ENCODE peak calls at places on chromosomes 5 and 9, in seven cellular contexts. S is upper lobe of right lung, V is Panc1, C is Karpas-422, N is A549, O is adipocyte, R is kidney. K is an unnamed sample.

GRCh38 chr9:131704195-131704983 is 35.5 kb downstream of the RAPGEF1 start:
- DNase-seq in S (no peak), V (no peak), C (no peak), N (no peak), O (no peak), R (no peak), K (no peak)

GRCh38 chr5:98905857-98906688 is 22.7 kb downstream of the CHD1 start:
- DNase-seq in S (no peak), V (no peak), C (peak; percentile 81), N (peak; percentile 48), O (peak; percentile 84), R (no peak), K (no peak)

GRCh38 chr5:11595045-11595444 is 309.2 kb downstream of the CTNND2 start:
- DNase-seq in S (no peak), V (no peak), C (no peak), N (no peak), O (no peak), R (no peak), K (no peak)

GRCh38 chr9:108162664-108163063 is 673.1 kb upstream of the KLF4 start:
- DNase-seq in S (no peak), V (no peak), C (no peak), N (peak; percentile 7), O (peak; percentile 85), R (no peak), K (no peak)

GRCh38 chr9:7403839-7404238 is 395.7 kb downstream of the DMAC1 start:
- DNase-seq in S (no peak), V (no peak), C (no peak), N (no peak), O (no peak), R (no peak), K (no peak)

GRCh38 chr9:76894198-76894597 is 11.7 kb downstream of the PRUNE2 start:
- DNase-seq in S (no peak), V (no peak), C (no peak), N (no peak), O (no peak), R (no peak), K (no peak)

GRCh38 chr5:160262665-160263064 is 33.4 kb downstream of the FABP6 start:
- DNase-seq in S (peak; percentile 39), V (no peak), C (no peak), N (no peak), O (no peak), R (no peak), K (no peak)

GRCh38 chr5:140481758-140482157 is 65.7 kb upstream of the EIF4EBP3 start:
- DNase-seq in S (no peak), V (no peak), C (no peak), N (no peak), O (peak; percentile 60), R (no peak), K (no peak)

GRCh38 chr5:139414601-139415121 is 10.8 kb upstream of the SPATA24 start:
- DNase-seq in S (no peak), V (no peak), C (no peak), N (no peak), O (no peak), R (no peak), K (no peak)

GRCh38 chr9:16329699-16330113 is 540.8 kb downstream of the BNC2 start:
- DNase-seq in S (no peak), V (no peak), C (no peak), N (no peak), O (no peak), R (peak; percentile 78), K (no peak)

GRCh38 chr5:132790201-132790870 is 13.3 kb upstream of the SEPTIN8 start:
- DNase-seq in S (no peak), V (no peak), C (no peak), N (no peak), O (no peak), R (no peak), K (no peak)

GRCh38 chr9:91146391-91147019 is 215.2 kb downstream of the AUH start:
- DNase-seq in S (no peak), V (no peak), C (no peak), N (no peak), O (no peak), R (no peak), K (no peak)

GRCh38 chr5:123429993-123430392 is 6.8 kb upstream of the CEP120 start:
- DNase-seq in S (no peak), V (no peak), C (peak; percentile 11), N (peak; percentile 68), O (peak; percentile 95), R (no peak), K (no peak)

GRCh38 chr9:73080110-73080683 is 71.5 kb upstream of the ANXA1 start:
- DNase-seq in S (no peak), V (no peak), C (no peak), N (peak; percentile 76), O (no peak), R (no peak), K (peak; percentile 4)

GRCh38 chr5:180815241-180816031 is 12.8 kb upstream of the MGAT1 start:
- DNase-seq in S (peak; percentile 40), V (no peak), C (no peak), N (no peak), O (no peak), R (peak; percentile 22), K (no peak)

GRCh38 chr5:149838881-149839739 is 105.5 kb downstream of the PDE6A start:
- DNase-seq in S (no peak), V (no peak), C (no peak), N (peak; percentile 50), O (peak; percentile 41), R (no peak), K (no peak)

GRCh38 chr5:25862276-25862675 is 1176.1 kb downstream of the CDH9 start:
- DNase-seq in S (no peak), V (no peak), C (peak; percentile 68), N (peak; percentile 29), O (no peak), R (no peak), K (no peak)

GRCh38 chr5:25863811-25864210 is 1174.6 kb downstream of the CDH9 start:
- DNase-seq in S (no peak), V (no peak), C (no peak), N (no peak), O (no peak), R (no peak), K (no peak)

GRCh38 chr5:25858019-25858418 is 1180.4 kb downstream of the CDH9 start:
- DNase-seq in S (no peak), V (no peak), C (peak; percentile 63), N (peak; percentile 32), O (no peak), R (no peak), K (peak; percentile 57)
- H3K9me3 ChIP-seq in S (no peaks in the 10 kb centered on the region), V (no peaks in the 10 kb centered on the region), C (no peaks in the 10 kb centered on the region), N (no peaks in the 10 kb centered on the region), O (no peaks in the 10 kb centered on the region), R (no peaks in the 10 kb centered on the region), K (no peaks in the 10 kb centered on the region)

GRCh38 chr5:82388186-82388585 is 110.0 kb upstream of the RPS23 start:
- DNase-seq in S (no peak), V (no peak), C (no peak), N (no peak), O (peak; percentile 67), R (peak; percentile 85), K (no peak)

GRCh38 chr5:82384025-82384750 is 106.0 kb upstream of the RPS23 start:
- DNase-seq in S (no peak), V (no peak), C (no peak), N (no peak), O (no peak), R (no peak), K (no peak)

GRCh38 chr5:82387819-82388166 is 109.6 kb upstream of the RPS23 start:
- DNase-seq in S (no peak), V (no peak), C (no peak), N (no peak), O (no peak), R (no peak), K (no peak)

GRCh38 chr5:82387041-82387818 is 109.1 kb upstream of the RPS23 start:
- DNase-seq in S (no peak), V (no peak), C (no peak), N (peak; percentile 92), O (no peak), R (peak; percentile 72), K (no peak)

GRCh38 chr5:82386576-82386975 is 108.4 kb upstream of the RPS23 start:
- DNase-seq in S (no peak), V (no peak), C (no peak), N (no peak), O (no peak), R (no peak), K (no peak)
- H3K4me1 ChIP-seq in S (no peaks in the 10 kb centered on the region), V (no peaks in the 10 kb centered on the region), C (no peaks in the 10 kb centered on the region), N (peaks cover 30% of the 10 kb centered on the region), O (peaks cover 40% of the 10 kb centered on the region), R (no peaks in the 10 kb centered on the region), K (no peaks in the 10 kb centered on the region)

GRCh38 chr9:96817973-96818372 is 36.3 kb downstream of the ZNF782 start:
- DNase-seq in S (no peak), V (no peak), C (no peak), N (no peak), O (no peak), R (no peak), K (no peak)

GRCh38 chr9:96818535-96818934 is 35.8 kb downstream of the ZNF782 start:
- DNase-seq in S (no peak), V (no peak), C (no peak), N (peak; percentile 45), O (no peak), R (no peak), K (no peak)

DNA sequence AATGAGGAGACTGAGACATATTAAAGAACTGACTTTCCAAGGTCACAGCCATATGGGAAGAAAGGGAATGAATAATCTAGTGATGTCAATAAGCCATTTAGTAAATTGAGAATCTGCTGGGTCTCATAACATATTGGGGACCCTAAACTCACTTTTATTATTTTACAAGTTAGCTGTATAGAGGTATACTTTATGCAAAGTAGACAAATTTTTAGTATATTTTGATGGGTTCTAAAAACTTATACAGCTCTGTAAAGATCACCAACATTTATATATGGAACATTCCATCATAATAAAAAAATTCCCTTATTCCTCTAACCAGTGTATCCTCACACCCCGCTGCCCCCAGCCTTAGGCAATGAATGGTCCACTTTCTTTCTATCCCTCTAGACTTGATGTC is 35.7 kb upstream of the ZNF510 start:
- DNase-seq in S (no peak), V (no peak), C (no peak), N (no peak), O (no peak), R (no peak), K (no peak)
- H3K9me3 ChIP-seq in S (peaks cover 93% of the 10 kb centered on the region), V (peaks cover 44% of the 10 kb centered on the region), C (peaks cover 60% of the 10 kb centered on the region), N (peaks cover 97% of the 10 kb centered on the region), O (peaks cover 100% of the 10 kb centered on the region), R (peaks cover 35% of the 10 kb centered on the region), K (peaks cover 4% of the 10 kb centered on the region)

GRCh38 chr9:81211741-81212140 is 477.6 kb downstream of the TLE1 start:
- DNase-seq in S (no peak), V (no peak), C (no peak), N (no peak), O (no peak), R (no peak), K (no peak)

GRCh38 chr9:81202292-81202691 is 487.1 kb downstream of the TLE1 start:
- DNase-seq in S (no peak), V (no peak), C (no peak), N (no peak), O (no peak), R (no peak), K (no peak)

GRCh38 chr9:81213456-81213855 is 475.9 kb downstream of the TLE1 start:
- DNase-seq in S (no peak), V (no peak), C (no peak), N (no peak), O (no peak), R (no peak), K (no peak)

DNA sequence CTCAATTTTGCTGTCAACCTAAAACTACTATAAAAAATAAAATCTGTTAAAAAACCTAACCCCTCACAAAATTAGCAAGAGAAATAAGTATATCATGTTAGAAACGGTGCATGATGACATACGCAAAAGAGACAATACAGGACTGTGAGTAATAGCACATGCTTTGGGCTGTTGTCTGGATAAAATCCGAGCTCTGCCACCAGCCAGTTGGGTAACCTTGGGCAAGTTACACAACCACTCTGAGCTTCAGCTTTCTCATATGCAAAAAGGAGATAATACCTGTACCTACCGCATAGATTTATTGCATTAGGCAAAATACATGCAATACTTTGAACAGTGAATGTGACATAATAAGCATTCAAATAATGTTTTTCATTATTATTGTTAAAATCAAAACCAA is 481.7 kb downstream of the TLE1 start:
- DNase-seq in S (no peak), V (no peak), C (no peak), N (no peak), O (no peak), R (no peak), K (no peak)
- H3K4me1 ChIP-seq in S (no peaks in the 10 kb centered on the region), V (no peaks in the 10 kb centered on the region), C (no peaks in the 10 kb centered on the region), N (no peaks in the 10 kb centered on the region), O (no peaks in the 10 kb centered on the region), R (no peaks in the 10 kb centered on the region), K (peaks cover under 1% of the 10 kb centered on the region)

K was measured in iPS DF 6.9.